ENCODE peak calls at places on chromosomes 16 and 17, in ten cellular contexts. X is stimulated activated naive CD8-positive, alpha-beta T cell treated with anti-CD3 and anti-CD28 coated beads, Interleukin-15, amount 100 ng/mL, for 72 hours; G is stimulated activated naive B cell treated with anti-CD40 and anti-IgM and Interleukin-4, amounts not matched to agents 10 μg/mL and 1 μg/mL and 100 μg/mL, for 72 hours; W is frontal cortex; A is choroid plexus epithelial cell; J is fibroblast of the aortic adventitia; D is NCI-H510A; H is RPMI8226; Y is T-helper 2 cell; K is occipital lobe. V is an unnamed sample.

GRCh38 chr17:20981046-20981920 is 61.5 kb downstream of the USP22 start:
- DNase-seq in K (no peak), J (no peak), Y (no peak), A (no peak), D (no peak), H (peak), X (no peak), G (no peak), W (no peak), V (no peak)

GRCh38 chr17:47803201-47803600 is 18.4 kb downstream of the OSBPL7 start:
- DNase-seq in A (no peak), G (no peak), Y (no peak), X (no peak), K (no peak), H (no peak), J (no peak), D (no peak), W (no peak), V (no peak)

GRCh38 chr17:63841350-63842172 is 924 bp downstream of the SMARCD2 start:
- DNase-seq in D (no peak), Y (peak), H (peak), J (peak), K (peak), X (peak), W (no peak), A (peak), G (no peak), V (no peak)

GRCh38 chr16:87608400-87608985 is 6.2 kb downstream of the JPH3 start:
- DNase-seq in H (peak), X (peak), A (peak), J (peak), G (no peak), D (no peak), K (no peak), W (no peak), Y (peak), V (peak)

GRCh38 chr16:88379694-88380040 is 3.1 kb upstream of the ZNF469 start:
- DNase-seq in A (no peak), H (no peak), D (no peak), J (no peak), Y (no peak), X (no peak), W (no peak), G (no peak), K (no peak), V (no peak)

GRCh38 chr16:49603956-49604355 is 230.4 kb downstream of the C16orf78 start:
- DNase-seq in D (no peak), J (no peak), H (no peak), X (no peak), K (no peak), Y (no peak), A (no peak), W (no peak), G (no peak), V (no peak)

GRCh38 chr17:8151120-8151640 is 1.0 kb downstream of the PER1 start:
- DNase-seq in H (peak), Y (peak), K (peak), A (peak), X (peak), D (peak), J (peak), W (peak), G (peak), V (peak)

GRCh38 chr17:11304568-11304967 is 63.6 kb downstream of the SHISA6 start:
- DNase-seq in H (no peak), W (no peak), K (no peak), J (no peak), Y (no peak), X (no peak), A (no peak), G (no peak), D (no peak), V (no peak)

GRCh38 chr17:83081561-83082201 is 2.3 kb downstream of the METRNL start:
- DNase-seq in W (no peak), Y (no peak), J (peak), G (peak), H (no peak), X (no peak), A (no peak), D (no peak), K (no peak), V (no peak)

GRCh38 chr16:83727018-83727417 is 80.8 kb upstream of the HSBP1 start:
- DNase-seq in A (peak), G (no peak), X (no peak), Y (peak), D (no peak), H (no peak), K (no peak), W (no peak), J (no peak), V (no peak)

GRCh38 chr17:66737524-66737923 is 97.4 kb upstream of the CACNG5 start:
- DNase-seq in K (no peak), J (peak), W (no peak), Y (no peak), D (peak), H (no peak), G (no peak), X (no peak), A (peak), V (no peak)

GRCh38 chr17:41527076-41528023 is 758 bp downstream of the KRT19 start:
- DNase-seq in A (no peak), Y (no peak), K (no peak), D (no peak), J (no peak), W (no peak), G (no peak), H (no peak), X (no peak), V (no peak)

GRCh38 chr17:74859439-74860228 is at the start of gene GRIN2C:
- DNase-seq in A (no peak), G (no peak), D (no peak), H (peak), K (no peak), X (peak), W (peak), J (no peak), Y (peak), V (no peak)

GRCh38 chr17:6047966-6048365 is 22.2 kb upstream of the WSCD1 start:
- DNase-seq in A (no peak), J (no peak), Y (no peak), G (no peak), K (no peak), X (no peak), H (no peak), D (no peak), W (no peak), V (no peak)

GRCh38 chr17:11742891-11743290 is 144.6 kb downstream of the DNAH9 start:
- DNase-seq in H (no peak), K (no peak), G (no peak), A (no peak), D (no peak), J (no peak), W (no peak), X (no peak), Y (no peak), V (no peak)

GRCh38 chr16:50999181-50999580 is 151.9 kb downstream of the SALL1 start:
- DNase-seq in G (no peak), X (no peak), W (no peak), H (no peak), D (no peak), Y (no peak), K (no peak), A (no peak), J (peak), V (no peak)